ENCODE peak calls at places on chromosomes 7 and 10, in five cellular contexts. One of them, this sample, is unnamed.

GRCh38 chr10:24645784-24646183 is 77.9 kb downstream of the ARHGAP21 start:
- DNase-seq in stomach: no peak
- DNase-seq in osteocyte: no peak
- DNase-seq in A673: no peak
- DNase-seq in hepatocyte: no peak
- DNase-seq in this sample: no peak

GRCh38 chr7:155753446-155753965 is 58.8 kb downstream of the SHH start:
- DNase-seq in stomach: no peak
- DNase-seq in osteocyte: no peak
- DNase-seq in A673: no peak
- DNase-seq in hepatocyte: no peak
- DNase-seq in this sample: no peak

GRCh38 chr10:130915065-130915464 is 396.5 kb downstream of the TCERG1L start:
- DNase-seq in stomach: no peak
- DNase-seq in osteocyte: peak; percentile 60
- DNase-seq in A673: no peak
- DNase-seq in hepatocyte: no peak
- DNase-seq in this sample: no peak

GRCh38 chr7:18689535-18689934 is 194.0 kb downstream of the HDAC9 start:
- DNase-seq in stomach: no peak
- DNase-seq in osteocyte: no peak
- DNase-seq in A673: no peak
- DNase-seq in hepatocyte: no peak
- DNase-seq in this sample: no peak

GRCh38 chr7:18330563-18330962 is 165.0 kb upstream of the HDAC9 start:
- DNase-seq in stomach: no peak
- DNase-seq in osteocyte: no peak
- DNase-seq in A673: no peak
- DNase-seq in hepatocyte: no peak
- DNase-seq in this sample: no peak

GRCh38 chr10:4651404-4652037 is 174.5 kb upstream of the AKR1E2 start:
- DNase-seq in stomach: no peak
- DNase-seq in osteocyte: no peak
- DNase-seq in A673: no peak
- DNase-seq in hepatocyte: no peak
- DNase-seq in this sample: no peak

GRCh38 chr10:22824984-22825383 is 102.9 kb upstream of the ARMC3 start:
- DNase-seq in stomach: no peak
- DNase-seq in osteocyte: no peak
- DNase-seq in A673: no peak
- DNase-seq in hepatocyte: no peak
- DNase-seq in this sample: no peak

GRCh38 chr10:132663666-132664365 is 122.1 kb downstream of the NKX6-2 start:
- DNase-seq in stomach: no peak
- DNase-seq in osteocyte: no peak
- DNase-seq in A673: no peak
- DNase-seq in hepatocyte: no peak
- DNase-seq in this sample: no peak

GRCh38 chr7:94028768-94029167 is 24.6 kb upstream of the BET1 start:
- DNase-seq in stomach: no peak
- DNase-seq in osteocyte: no peak
- DNase-seq in A673: no peak
- DNase-seq in hepatocyte: no peak
- DNase-seq in this sample: no peak

GRCh38 chr10:7826971-7827370 is 8.7 kb downstream of the TAF3 start:
- DNase-seq in stomach: no peak
- DNase-seq in osteocyte: no peak
- DNase-seq in A673: peak; percentile 15
- DNase-seq in hepatocyte: peak; percentile 46
- DNase-seq in this sample: no peak

GRCh38 chr10:91683976-91684375 is 51.1 kb upstream of the PPP1R3C start:
- DNase-seq in stomach: no peak
- DNase-seq in osteocyte: no peak
- DNase-seq in A673: no peak
- DNase-seq in hepatocyte: no peak
- DNase-seq in this sample: no peak

GRCh38 chr7:158442260-158442659 is 145.4 kb downstream of the PTPRN2 start:
- DNase-seq in stomach: no peak
- DNase-seq in osteocyte: no peak
- DNase-seq in A673: no peak
- DNase-seq in hepatocyte: peak; percentile 35
- DNase-seq in this sample: no peak

GRCh38 chr7:7122033-7122478 is 60.3 kb upstream of the C1GALT1 start:
- DNase-seq in stomach: no peak
- DNase-seq in osteocyte: no peak
- DNase-seq in A673: no peak
- DNase-seq in hepatocyte: no peak
- DNase-seq in this sample: no peak

GRCh38 chr10:128375171-128375570 is 248.9 kb upstream of the MKI67 start:
- DNase-seq in stomach: no peak
- DNase-seq in osteocyte: no peak
- DNase-seq in A673: no peak
- DNase-seq in hepatocyte: peak; percentile 17
- DNase-seq in this sample: no peak

GRCh38 chr10:119680050-119680449 is 28.9 kb downstream of the BAG3 start:
- DNase-seq in stomach: no peak
- DNase-seq in osteocyte: no peak
- DNase-seq in A673: peak; percentile 33
- DNase-seq in hepatocyte: no peak
- DNase-seq in this sample: no peak

GRCh38 chr7:121873795-121874194 is 834 bp downstream of the PTPRZ1 start:
- DNase-seq in stomach: no peak
- DNase-seq in osteocyte: no peak
- DNase-seq in A673: no peak
- DNase-seq in hepatocyte: no peak
- DNase-seq in this sample: no peak

GRCh38 chr7:101162551-101163280 is 2.7 kb downstream of the VGF start:
- DNase-seq in stomach: no peak
- DNase-seq in osteocyte: peak; percentile 88
- DNase-seq in A673: peak; percentile 90
- DNase-seq in hepatocyte: peak; percentile 82
- DNase-seq in this sample: no peak

GRCh38 chr7:91266067-91266930 is 2.1 kb downstream of the FZD1 start:
- DNase-seq in stomach: no peak
- DNase-seq in osteocyte: no peak
- DNase-seq in A673: peak; percentile 87
- DNase-seq in hepatocyte: peak; percentile 32
- DNase-seq in this sample: no peak

GRCh38 chr10:63543576-63543962 is 22.4 kb downstream of the REEP3 start:
- DNase-seq in stomach: no peak
- DNase-seq in osteocyte: no peak
- DNase-seq in A673: no peak
- DNase-seq in hepatocyte: no peak
- DNase-seq in this sample: no peak

DNA sequence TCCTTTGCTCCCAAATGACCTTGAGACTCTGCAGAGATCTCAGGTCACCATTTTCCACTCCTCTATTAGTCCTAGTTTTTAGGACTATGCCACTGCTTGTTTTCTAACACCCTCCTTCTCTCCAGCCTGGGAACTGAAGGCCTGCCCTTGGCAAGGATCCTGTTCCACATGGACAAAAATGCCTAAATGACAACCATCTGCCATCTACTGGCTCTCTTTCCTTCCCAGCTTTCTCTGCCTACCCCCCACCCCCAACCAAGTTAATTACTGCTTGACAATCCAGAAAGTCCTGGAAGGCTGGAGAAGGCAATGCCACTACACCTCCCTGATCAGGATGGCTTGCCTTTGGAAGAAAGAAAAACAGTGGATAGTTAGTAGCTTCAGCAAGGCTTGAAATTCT is 44.8 kb upstream of the SP8 start:
- DNase-seq in stomach: no peak
- DNase-seq in osteocyte: no peak
- DNase-seq in A673: no peak
- DNase-seq in hepatocyte: no peak
- DNase-seq in this sample: no peak
- TF ChIP-seq CTCF in stomach: no peak
- TF ChIP-seq CTCF in osteocyte: no peak
- TF ChIP-seq CTCF in A673: no peak
- TF ChIP-seq CTCF in hepatocyte: no peak
- TF ChIP-seq CTCF in this sample: no peak

DNA sequence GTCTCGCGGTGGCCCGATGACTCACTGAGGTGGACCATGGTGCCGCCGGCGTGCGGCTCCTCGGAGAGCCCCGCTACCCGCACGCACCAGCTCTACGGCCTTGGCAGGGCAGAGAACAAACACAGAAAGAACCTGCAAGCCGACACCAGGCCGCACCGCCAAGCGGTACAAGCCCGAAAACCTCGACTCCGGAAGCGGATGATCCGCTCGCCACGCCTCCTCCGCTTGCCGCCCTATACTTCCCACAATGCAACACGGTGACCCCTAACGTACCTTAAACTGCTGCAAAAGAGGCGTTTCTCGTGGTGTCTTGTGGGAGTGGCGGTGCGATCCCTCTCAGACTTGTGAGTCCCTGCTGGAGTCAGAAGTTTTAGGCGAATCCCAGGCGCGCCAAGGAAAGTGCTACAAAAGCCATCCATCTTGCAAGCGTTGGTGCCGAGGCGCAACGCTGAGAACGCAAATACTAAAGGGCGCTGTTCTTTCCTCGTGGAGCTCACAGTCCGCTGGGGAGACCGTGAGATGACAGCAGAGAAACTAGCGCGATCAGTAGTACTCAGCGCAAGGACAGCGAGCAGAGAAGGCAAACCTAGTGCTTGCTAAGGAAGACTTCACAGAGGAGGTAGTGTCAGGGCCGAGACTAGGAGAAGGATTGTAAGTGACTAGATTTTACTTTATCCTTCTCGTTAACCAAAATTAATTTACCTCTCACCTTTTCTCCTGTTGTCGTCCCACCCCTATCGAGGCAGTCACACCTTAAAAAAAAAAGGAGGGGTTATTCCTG is at the start of gene MRPS16:
- DNase-seq in stomach: peak; percentile 93
- DNase-seq in osteocyte: peak; percentile 95
- DNase-seq in A673: peak; percentile 99
- DNase-seq in hepatocyte: peak; percentile 96
- DNase-seq in this sample: peak; percentile 89
- TF ChIP-seq CTCF in stomach: no peak
- TF ChIP-seq CTCF in osteocyte: no peak
- TF ChIP-seq CTCF in A673: no peak
- TF ChIP-seq CTCF in hepatocyte: no peak
- TF ChIP-seq CTCF in this sample: peak; percentile 24

GRCh38 chr10:122112625-122113160 is 123.7 kb downstream of the TACC2 start:
- DNase-seq in stomach: peak; percentile 88
- DNase-seq in osteocyte: peak; percentile 96
- DNase-seq in A673: peak; percentile 14
- DNase-seq in hepatocyte: peak; percentile 96
- DNase-seq in this sample: peak; percentile 85

GRCh38 chr10:122115874-122116273 is 126.9 kb downstream of the TACC2 start:
- DNase-seq in stomach: no peak
- DNase-seq in osteocyte: no peak
- DNase-seq in A673: no peak
- DNase-seq in hepatocyte: no peak
- DNase-seq in this sample: no peak

GRCh38 chr10:122112021-122112616 is 123.2 kb downstream of the TACC2 start:
- DNase-seq in stomach: no peak
- DNase-seq in osteocyte: no peak
- DNase-seq in A673: no peak
- DNase-seq in hepatocyte: peak; percentile 41
- DNase-seq in this sample: no peak

GRCh38 chr10:122114156-122114747 is 125.3 kb downstream of the TACC2 start:
- DNase-seq in stomach: no peak
- DNase-seq in osteocyte: no peak
- DNase-seq in A673: no peak
- DNase-seq in hepatocyte: no peak
- DNase-seq in this sample: no peak

DNA sequence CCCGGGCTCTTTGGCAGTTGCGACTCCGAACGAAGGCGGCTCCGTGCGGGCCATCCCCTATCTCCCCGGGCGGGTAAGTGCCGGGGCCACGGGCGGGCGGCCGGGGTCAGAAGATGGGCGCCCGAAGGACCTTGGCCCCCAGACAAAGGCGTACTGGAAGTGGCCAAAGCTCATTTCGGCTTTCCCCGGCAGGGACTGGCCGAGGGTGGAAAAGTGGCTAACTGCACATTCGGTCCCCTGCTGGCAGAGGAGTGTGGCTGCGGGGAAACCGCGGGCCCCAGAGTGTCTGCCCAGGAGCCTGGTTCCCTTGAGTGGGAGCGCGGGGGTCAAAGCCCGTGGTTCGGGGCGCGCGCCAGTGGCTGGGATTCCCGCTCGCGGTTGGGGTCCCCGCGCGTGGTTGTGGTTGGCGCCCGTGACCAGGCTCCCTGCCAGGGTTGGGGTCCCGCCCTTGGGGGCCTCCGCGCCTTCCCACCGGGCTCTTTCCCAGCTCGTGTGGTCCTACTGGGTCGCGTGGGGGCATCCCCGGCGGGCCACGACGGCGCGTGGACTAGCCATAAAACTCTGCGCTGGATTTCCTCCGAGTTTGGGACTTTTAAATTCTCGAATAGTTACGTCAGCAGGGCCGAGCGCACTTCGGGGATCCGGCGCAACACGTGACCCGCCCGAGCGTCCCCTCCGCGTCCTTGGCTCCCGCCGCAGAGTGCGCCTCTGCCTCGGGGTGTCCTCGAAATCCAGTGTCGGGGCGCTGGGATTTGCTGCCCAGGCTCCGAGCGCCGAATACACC is 124.4 kb downstream of the TACC2 start:
- DNase-seq in stomach: peak; percentile 69
- DNase-seq in osteocyte: peak; percentile 90
- DNase-seq in A673: peak; percentile 18
- DNase-seq in hepatocyte: peak; percentile 85
- DNase-seq in this sample: peak; percentile 83
- TF ChIP-seq CTCF in stomach: peak; percentile 47
- TF ChIP-seq CTCF in osteocyte: peak; percentile 57
- TF ChIP-seq CTCF in A673: peak; percentile 26
- TF ChIP-seq CTCF in hepatocyte: peak; percentile 52
- TF ChIP-seq CTCF in this sample: peak; percentile 83

GRCh38 chr10:17289763-17290162 is 61.7 kb downstream of the VIM start:
- DNase-seq in stomach: no peak
- DNase-seq in osteocyte: no peak
- DNase-seq in A673: no peak
- DNase-seq in hepatocyte: no peak
- DNase-seq in this sample: no peak

GRCh38 chr10:17292375-17292774 is 64.3 kb downstream of the VIM start:
- DNase-seq in stomach: no peak
- DNase-seq in osteocyte: no peak
- DNase-seq in A673: no peak
- DNase-seq in hepatocyte: no peak
- DNase-seq in this sample: no peak

GRCh38 chr10:17287151-17287550 is 59.1 kb downstream of the VIM start:
- DNase-seq in stomach: no peak
- DNase-seq in osteocyte: no peak
- DNase-seq in A673: no peak
- DNase-seq in hepatocyte: no peak
- DNase-seq in this sample: no peak

GRCh38 chr10:17286562-17287089 is 58.6 kb downstream of the VIM start:
- DNase-seq in stomach: no peak
- DNase-seq in osteocyte: no peak
- DNase-seq in A673: no peak
- DNase-seq in hepatocyte: no peak
- DNase-seq in this sample: no peak

DNA sequence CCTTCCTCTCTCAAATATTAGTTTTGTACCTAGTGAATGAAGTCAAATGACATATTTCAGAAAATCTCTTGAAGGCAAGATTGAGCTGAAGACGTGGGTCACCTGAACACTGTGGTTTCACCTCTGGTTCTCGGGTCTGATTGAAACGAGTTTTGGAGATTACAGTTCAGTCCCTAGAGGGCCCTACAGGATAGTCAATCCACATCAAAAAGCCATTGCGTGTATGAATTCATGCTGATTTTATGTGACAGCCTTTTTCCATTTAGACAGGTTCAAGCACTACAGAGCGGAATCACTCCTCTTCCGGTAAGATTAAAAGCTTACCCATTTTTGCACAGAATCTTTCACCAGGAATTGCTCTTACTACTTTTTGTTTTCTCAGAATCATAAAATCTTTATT is 62.2 kb downstream of the VIM start:
- DNase-seq in stomach: no peak
- DNase-seq in osteocyte: no peak
- DNase-seq in A673: peak; percentile 34
- DNase-seq in hepatocyte: no peak
- DNase-seq in this sample: no peak
- TF ChIP-seq CTCF in stomach: no peak
- TF ChIP-seq CTCF in osteocyte: no peak
- TF ChIP-seq CTCF in A673: peak; percentile 49
- TF ChIP-seq CTCF in hepatocyte: peak; percentile 28
- TF ChIP-seq CTCF in this sample: peak; percentile 23